ENCODE peak calls at places on chromosomes 4 and X, in four cellular contexts. M is BE2C; A is naive B cell; Z is activated CD8-positive, alpha-beta T cell treated with anti-CD3 and anti-CD28 coated beads, Interleukin-2, amount 10 ng/mL, durations not matched to agents 7 days and 5 days. Y is an unnamed sample.

GRCh38 chr4:85092943-85093342 is 126.5 kb upstream of the WDFY3 start:
- DNase-seq in M (no peak), A (no peak), Z (no peak), Y (no peak)

GRCh38 chr4:114807759-114808404 is 209.3 kb downstream of the UGT8 start:
- DNase-seq in M (peak), A (peak), Z (peak), Y (peak)

GRCh38 chrX:11629593-11630211 is 36.0 kb downstream of the ARHGAP6 start:
- DNase-seq in M (no peak), A (no peak), Z (no peak), Y (peak)

GRCh38 chrX:41014776-41015175 is 70.5 kb upstream of the USP9X start:
- DNase-seq in M (no peak), A (no peak), Z (no peak), Y (no peak)

GRCh38 chrX:1661048-1661921 is 46.4 kb downstream of the ASMT start:
- DNase-seq in M (no peak), A (no peak), Z (peak), Y (peak)

GRCh38 chr4:78551420-78552351 is at the start of gene ANXA3:
- DNase-seq in M (peak), A (peak), Z (peak), Y (peak)

GRCh38 chr4:17511041-17511949 is 595 bp downstream of the QDPR start:
- DNase-seq in M (peak), A (no peak), Z (peak), Y (no peak)

GRCh38 chr4:128141866-128142265 is 80.8 kb downstream of the LARP1B start:
- DNase-seq in M (no peak), A (no peak), Z (no peak), Y (no peak)

GRCh38 chr4:127518022-127518421 is 114.7 kb upstream of the INTU start:
- DNase-seq in M (no peak), A (no peak), Z (no peak), Y (no peak)

GRCh38 chr4:110014233-110014632 is 101.5 kb downstream of the EGF start:
- DNase-seq in M (no peak), A (no peak), Z (no peak), Y (no peak)

GRCh38 chr4:108492816-108493595 is 127.4 kb upstream of the RPL34 start:
- DNase-seq in M (peak), A (no peak), Z (peak), Y (no peak)

GRCh38 chrX:152912121-152912520 is 14.3 kb downstream of the ZNF185 start:
- DNase-seq in M (no peak), A (no peak), Z (no peak), Y (no peak)

GRCh38 chrX:70196961-70197805 is 19.9 kb downstream of the DGAT2L6 start:
- DNase-seq in M (peak), A (peak), Z (peak), Y (peak)

GRCh38 chr4:69860007-69860406 is at the start of gene SULT1E1:
- DNase-seq in M (no peak), A (no peak), Z (no peak), Y (no peak)

GRCh38 chrX:131752493-131753198 is 208.8 kb downstream of the OR13H1 start:
- DNase-seq in M (no peak), A (peak), Z (no peak), Y (no peak)

Y was measured in GM13976.